ENCODE peak calls at places on chromosomes 5 and 9, in six cellular contexts. One of them, this sample, is unnamed.

GRCh38 chr5:150625164-150625535 is 15.3 kb upstream of the SYNPO start:
- DNase-seq in head of caudate nucleus: no peak
- DNase-seq in CD8-positive, alpha-beta memory T cell: no peak
- DNase-seq in left cardiac atrium: peak
- DNase-seq in HTR-8/SVneo: no peak
- DNase-seq in NCI-H510A treated with DMSO at 0.1 percent for 48 hours: no peak
- DNase-seq in this sample: no peak

GRCh38 chr5:176441921-176442323 is 6.3 kb upstream of the FAF2 start:
- DNase-seq in head of caudate nucleus: no peak
- DNase-seq in CD8-positive, alpha-beta memory T cell: no peak
- DNase-seq in left cardiac atrium: no peak
- DNase-seq in HTR-8/SVneo: no peak
- DNase-seq in NCI-H510A treated with DMSO at 0.1 percent for 48 hours: no peak
- DNase-seq in this sample: no peak

GRCh38 chr9:93043122-93043521 is 15.4 kb upstream of the SUSD3 start:
- DNase-seq in head of caudate nucleus: no peak
- DNase-seq in CD8-positive, alpha-beta memory T cell: no peak
- DNase-seq in left cardiac atrium: no peak
- DNase-seq in HTR-8/SVneo: no peak
- DNase-seq in NCI-H510A treated with DMSO at 0.1 percent for 48 hours: no peak
- DNase-seq in this sample: no peak

GRCh38 chr9:113993838-113994540 is 84.1 kb downstream of the AMBP start:
- DNase-seq in head of caudate nucleus: peak
- DNase-seq in CD8-positive, alpha-beta memory T cell: no peak
- DNase-seq in left cardiac atrium: peak
- DNase-seq in HTR-8/SVneo: no peak
- DNase-seq in NCI-H510A treated with DMSO at 0.1 percent for 48 hours: peak
- DNase-seq in this sample: peak

GRCh38 chr9:114442022-114442421 is 54.2 kb upstream of the AKNA start:
- DNase-seq in head of caudate nucleus: no peak
- DNase-seq in CD8-positive, alpha-beta memory T cell: no peak
- DNase-seq in left cardiac atrium: no peak
- DNase-seq in HTR-8/SVneo: no peak
- DNase-seq in NCI-H510A treated with DMSO at 0.1 percent for 48 hours: no peak
- DNase-seq in this sample: no peak

GRCh38 chr9:93536874-93537273 is 39.5 kb upstream of the PHF2 start:
- DNase-seq in head of caudate nucleus: no peak
- DNase-seq in CD8-positive, alpha-beta memory T cell: no peak
- DNase-seq in left cardiac atrium: no peak
- DNase-seq in HTR-8/SVneo: no peak
- DNase-seq in NCI-H510A treated with DMSO at 0.1 percent for 48 hours: no peak
- DNase-seq in this sample: no peak

GRCh38 chr9:72309366-72310133 is 55.5 kb downstream of the ZFAND5 start:
- DNase-seq in head of caudate nucleus: no peak
- DNase-seq in CD8-positive, alpha-beta memory T cell: no peak
- DNase-seq in left cardiac atrium: no peak
- DNase-seq in HTR-8/SVneo: no peak
- DNase-seq in NCI-H510A treated with DMSO at 0.1 percent for 48 hours: no peak
- DNase-seq in this sample: no peak

GRCh38 chr9:126343271-126343700 is 16.7 kb downstream of the MVB12B start:
- DNase-seq in head of caudate nucleus: no peak
- DNase-seq in CD8-positive, alpha-beta memory T cell: no peak
- DNase-seq in left cardiac atrium: no peak
- DNase-seq in HTR-8/SVneo: no peak
- DNase-seq in NCI-H510A treated with DMSO at 0.1 percent for 48 hours: no peak
- DNase-seq in this sample: no peak

GRCh38 chr5:79853676-79854418 is 137.2 kb downstream of the MTX3 start:
- DNase-seq in head of caudate nucleus: no peak
- DNase-seq in CD8-positive, alpha-beta memory T cell: no peak
- DNase-seq in left cardiac atrium: no peak
- DNase-seq in HTR-8/SVneo: no peak
- DNase-seq in NCI-H510A treated with DMSO at 0.1 percent for 48 hours: no peak
- DNase-seq in this sample: no peak

GRCh38 chr5:15798006-15798405 is 298.0 kb downstream of the FBXL7 start:
- DNase-seq in head of caudate nucleus: no peak
- DNase-seq in CD8-positive, alpha-beta memory T cell: no peak
- DNase-seq in left cardiac atrium: no peak
- DNase-seq in HTR-8/SVneo: no peak
- DNase-seq in NCI-H510A treated with DMSO at 0.1 percent for 48 hours: peak
- DNase-seq in this sample: no peak

GRCh38 chr9:79807966-79808365 is 236.2 kb downstream of the TLE4 start:
- DNase-seq in head of caudate nucleus: no peak
- DNase-seq in CD8-positive, alpha-beta memory T cell: no peak
- DNase-seq in left cardiac atrium: no peak
- DNase-seq in HTR-8/SVneo: no peak
- DNase-seq in NCI-H510A treated with DMSO at 0.1 percent for 48 hours: no peak
- DNase-seq in this sample: no peak

GRCh38 chr5:126852104-126852531 is 75.2 kb downstream of the LMNB1 start:
- DNase-seq in head of caudate nucleus: no peak
- DNase-seq in CD8-positive, alpha-beta memory T cell: no peak
- DNase-seq in left cardiac atrium: no peak
- DNase-seq in HTR-8/SVneo: no peak
- DNase-seq in NCI-H510A treated with DMSO at 0.1 percent for 48 hours: no peak
- DNase-seq in this sample: no peak

GRCh38 chr5:124660229-124661093 is 86.0 kb downstream of the ZNF608 start:
- DNase-seq in head of caudate nucleus: no peak
- DNase-seq in CD8-positive, alpha-beta memory T cell: no peak
- DNase-seq in left cardiac atrium: no peak
- DNase-seq in HTR-8/SVneo: no peak
- DNase-seq in NCI-H510A treated with DMSO at 0.1 percent for 48 hours: no peak
- DNase-seq in this sample: no peak

GRCh38 chr5:428219-428618 is 14.8 kb upstream of the EXOC3 start:
- DNase-seq in head of caudate nucleus: no peak
- DNase-seq in CD8-positive, alpha-beta memory T cell: no peak
- DNase-seq in left cardiac atrium: peak
- DNase-seq in HTR-8/SVneo: no peak
- DNase-seq in NCI-H510A treated with DMSO at 0.1 percent for 48 hours: no peak
- DNase-seq in this sample: no peak

GRCh38 chr9:109251080-109251775 is 69.6 kb downstream of the EPB41L4B start:
- DNase-seq in head of caudate nucleus: no peak
- DNase-seq in CD8-positive, alpha-beta memory T cell: no peak
- DNase-seq in left cardiac atrium: peak
- DNase-seq in HTR-8/SVneo: no peak
- DNase-seq in NCI-H510A treated with DMSO at 0.1 percent for 48 hours: peak
- DNase-seq in this sample: no peak

GRCh38 chr9:81410201-81410600 is 279.1 kb downstream of the TLE1 start:
- DNase-seq in head of caudate nucleus: no peak
- DNase-seq in CD8-positive, alpha-beta memory T cell: no peak
- DNase-seq in left cardiac atrium: no peak
- DNase-seq in HTR-8/SVneo: peak
- DNase-seq in NCI-H510A treated with DMSO at 0.1 percent for 48 hours: no peak
- DNase-seq in this sample: no peak

GRCh38 chr5:173917788-173918786 is 29.9 kb downstream of the CPEB4 start:
- DNase-seq in head of caudate nucleus: peak
- DNase-seq in CD8-positive, alpha-beta memory T cell: peak
- DNase-seq in left cardiac atrium: peak
- DNase-seq in HTR-8/SVneo: peak
- DNase-seq in NCI-H510A treated with DMSO at 0.1 percent for 48 hours: peak
- DNase-seq in this sample: no peak

GRCh38 chr5:177593511-177593910 is 1.5 kb downstream of the TMED9 start:
- DNase-seq in head of caudate nucleus: no peak
- DNase-seq in CD8-positive, alpha-beta memory T cell: no peak
- DNase-seq in left cardiac atrium: no peak
- DNase-seq in HTR-8/SVneo: no peak
- DNase-seq in NCI-H510A treated with DMSO at 0.1 percent for 48 hours: no peak
- DNase-seq in this sample: no peak

GRCh38 chr5:142320427-142320732 is 4.4 kb downstream of the SPRY4 start:
- DNase-seq in head of caudate nucleus: no peak
- DNase-seq in CD8-positive, alpha-beta memory T cell: no peak
- DNase-seq in left cardiac atrium: no peak
- DNase-seq in HTR-8/SVneo: no peak
- DNase-seq in NCI-H510A treated with DMSO at 0.1 percent for 48 hours: no peak
- DNase-seq in this sample: no peak

GRCh38 chr5:150045512-150045911 is 40.8 kb downstream of the CSF1R start:
- DNase-seq in head of caudate nucleus: no peak
- DNase-seq in CD8-positive, alpha-beta memory T cell: no peak
- DNase-seq in left cardiac atrium: no peak
- DNase-seq in HTR-8/SVneo: no peak
- DNase-seq in NCI-H510A treated with DMSO at 0.1 percent for 48 hours: no peak
- DNase-seq in this sample: no peak

GRCh38 chr5:170070556-170071412 is 34.9 kb upstream of the FOXI1 start:
- DNase-seq in head of caudate nucleus: peak
- DNase-seq in CD8-positive, alpha-beta memory T cell: no peak
- DNase-seq in left cardiac atrium: peak
- DNase-seq in HTR-8/SVneo: peak
- DNase-seq in NCI-H510A treated with DMSO at 0.1 percent for 48 hours: no peak
- DNase-seq in this sample: no peak

GRCh38 chr5:42889311-42889933 is 77.7 kb upstream of the SELENOP start:
- DNase-seq in head of caudate nucleus: peak
- DNase-seq in CD8-positive, alpha-beta memory T cell: peak
- DNase-seq in left cardiac atrium: peak
- DNase-seq in HTR-8/SVneo: peak
- DNase-seq in NCI-H510A treated with DMSO at 0.1 percent for 48 hours: peak
- DNase-seq in this sample: no peak

GRCh38 chr5:143397302-143398052 is 6.0 kb downstream of the NR3C1 start:
- DNase-seq in head of caudate nucleus: no peak
- DNase-seq in CD8-positive, alpha-beta memory T cell: no peak
- DNase-seq in left cardiac atrium: no peak
- DNase-seq in HTR-8/SVneo: no peak
- DNase-seq in NCI-H510A treated with DMSO at 0.1 percent for 48 hours: no peak
- DNase-seq in this sample: no peak

GRCh38 chr5:124492444-124493224 is 253.8 kb downstream of the ZNF608 start:
- DNase-seq in head of caudate nucleus: no peak
- DNase-seq in CD8-positive, alpha-beta memory T cell: no peak
- DNase-seq in left cardiac atrium: no peak
- DNase-seq in HTR-8/SVneo: no peak
- DNase-seq in NCI-H510A treated with DMSO at 0.1 percent for 48 hours: no peak
- DNase-seq in this sample: no peak

GRCh38 chr5:142290574-142291299 is 34.1 kb downstream of the SPRY4 start:
- DNase-seq in head of caudate nucleus: no peak
- DNase-seq in CD8-positive, alpha-beta memory T cell: no peak
- DNase-seq in left cardiac atrium: no peak
- DNase-seq in HTR-8/SVneo: no peak
- DNase-seq in NCI-H510A treated with DMSO at 0.1 percent for 48 hours: peak
- DNase-seq in this sample: no peak

GRCh38 chr9:30075451-30076199 is 2308.8 kb upstream of the ACO1 start:
- DNase-seq in head of caudate nucleus: no peak
- DNase-seq in CD8-positive, alpha-beta memory T cell: no peak
- DNase-seq in left cardiac atrium: no peak
- DNase-seq in HTR-8/SVneo: no peak
- DNase-seq in NCI-H510A treated with DMSO at 0.1 percent for 48 hours: no peak
- DNase-seq in this sample: no peak

GRCh38 chr5:11062379-11062778 is 301.3 kb upstream of the DAP start:
- DNase-seq in head of caudate nucleus: no peak
- DNase-seq in CD8-positive, alpha-beta memory T cell: no peak
- DNase-seq in left cardiac atrium: no peak
- DNase-seq in HTR-8/SVneo: peak
- DNase-seq in NCI-H510A treated with DMSO at 0.1 percent for 48 hours: no peak
- DNase-seq in this sample: no peak

GRCh38 chr9:95852059-95853032 is 23.1 kb upstream of the ERCC6L2 start:
- DNase-seq in head of caudate nucleus: no peak
- DNase-seq in CD8-positive, alpha-beta memory T cell: no peak
- DNase-seq in left cardiac atrium: no peak
- DNase-seq in HTR-8/SVneo: no peak
- DNase-seq in NCI-H510A treated with DMSO at 0.1 percent for 48 hours: peak
- DNase-seq in this sample: no peak

GRCh38 chr5:38922199-38922598 is 76.4 kb downstream of the OSMR start:
- DNase-seq in head of caudate nucleus: peak
- DNase-seq in CD8-positive, alpha-beta memory T cell: peak
- DNase-seq in left cardiac atrium: peak
- DNase-seq in HTR-8/SVneo: peak
- DNase-seq in NCI-H510A treated with DMSO at 0.1 percent for 48 hours: peak
- DNase-seq in this sample: peak

GRCh38 chr9:138037140-138037539 is 159.6 kb downstream of the CACNA1B start:
- DNase-seq in head of caudate nucleus: no peak
- DNase-seq in CD8-positive, alpha-beta memory T cell: no peak
- DNase-seq in left cardiac atrium: no peak
- DNase-seq in HTR-8/SVneo: no peak
- DNase-seq in NCI-H510A treated with DMSO at 0.1 percent for 48 hours: no peak
- DNase-seq in this sample: no peak

GRCh38 chr9:100307061-100307460 is 45.7 kb downstream of the TEX10 start:
- DNase-seq in head of caudate nucleus: no peak
- DNase-seq in CD8-positive, alpha-beta memory T cell: no peak
- DNase-seq in left cardiac atrium: no peak
- DNase-seq in HTR-8/SVneo: no peak
- DNase-seq in NCI-H510A treated with DMSO at 0.1 percent for 48 hours: no peak
- DNase-seq in this sample: no peak

GRCh38 chr9:32579706-32580331 is 6.9 kb upstream of the NDUFB6 start:
- DNase-seq in head of caudate nucleus: peak
- DNase-seq in CD8-positive, alpha-beta memory T cell: peak
- DNase-seq in left cardiac atrium: peak
- DNase-seq in HTR-8/SVneo: no peak
- DNase-seq in NCI-H510A treated with DMSO at 0.1 percent for 48 hours: peak
- DNase-seq in this sample: peak

GRCh38 chr5:11477786-11478185 is 426.5 kb downstream of the CTNND2 start:
- DNase-seq in head of caudate nucleus: no peak
- DNase-seq in CD8-positive, alpha-beta memory T cell: no peak
- DNase-seq in left cardiac atrium: no peak
- DNase-seq in HTR-8/SVneo: no peak
- DNase-seq in NCI-H510A treated with DMSO at 0.1 percent for 48 hours: no peak
- DNase-seq in this sample: no peak

GRCh38 chr5:72281764-72282499 is 38.1 kb downstream of the MRPS27 start:
- DNase-seq in head of caudate nucleus: no peak
- DNase-seq in CD8-positive, alpha-beta memory T cell: no peak
- DNase-seq in left cardiac atrium: no peak
- DNase-seq in HTR-8/SVneo: peak
- DNase-seq in NCI-H510A treated with DMSO at 0.1 percent for 48 hours: no peak
- DNase-seq in this sample: no peak

GRCh38 chr9:129493714-129494047 is 127.2 kb downstream of the C9orf50 start:
- DNase-seq in head of caudate nucleus: no peak
- DNase-seq in CD8-positive, alpha-beta memory T cell: no peak
- DNase-seq in left cardiac atrium: no peak
- DNase-seq in HTR-8/SVneo: no peak
- DNase-seq in NCI-H510A treated with DMSO at 0.1 percent for 48 hours: no peak
- DNase-seq in this sample: no peak

GRCh38 chr9:105258225-105258737 is 13.8 kb downstream of the SLC44A1 start:
- DNase-seq in head of caudate nucleus: no peak
- DNase-seq in CD8-positive, alpha-beta memory T cell: no peak
- DNase-seq in left cardiac atrium: no peak
- DNase-seq in HTR-8/SVneo: no peak
- DNase-seq in NCI-H510A treated with DMSO at 0.1 percent for 48 hours: no peak
- DNase-seq in this sample: no peak

GRCh38 chr5:58751222-58751621 is 168.3 kb downstream of the RAB3C start:
- DNase-seq in head of caudate nucleus: no peak
- DNase-seq in CD8-positive, alpha-beta memory T cell: no peak
- DNase-seq in left cardiac atrium: no peak
- DNase-seq in HTR-8/SVneo: peak
- DNase-seq in NCI-H510A treated with DMSO at 0.1 percent for 48 hours: no peak
- DNase-seq in this sample: no peak

GRCh38 chr9:134391319-134392231 is 65.3 kb downstream of the RXRA start:
- DNase-seq in head of caudate nucleus: no peak
- DNase-seq in CD8-positive, alpha-beta memory T cell: peak
- DNase-seq in left cardiac atrium: no peak
- DNase-seq in HTR-8/SVneo: no peak
- DNase-seq in NCI-H510A treated with DMSO at 0.1 percent for 48 hours: no peak
- DNase-seq in this sample: no peak

GRCh38 chr5:85452322-85453025 is 1067.8 kb upstream of the EDIL3 start:
- DNase-seq in head of caudate nucleus: no peak
- DNase-seq in CD8-positive, alpha-beta memory T cell: no peak
- DNase-seq in left cardiac atrium: no peak
- DNase-seq in HTR-8/SVneo: no peak
- DNase-seq in NCI-H510A treated with DMSO at 0.1 percent for 48 hours: no peak
- DNase-seq in this sample: no peak